ENCODE peak calls at places on chromosome 2, in ten cellular contexts. A, X, K, I, S, E, F, R, M and C are unnamed samples.

GRCh38 chr2:177758591-177759371 is 313.8 kb downstream of the PDE11A start:
- DNase-seq in M (peak; percentile 79), S (no peak), F (no peak), K (no peak), R (no peak), A (no peak), E (peak; percentile 68), I (no peak), X (peak; percentile 37), C (peak; percentile 87)

GRCh38 chr2:70133127-70133452 is 45.8 kb downstream of the PCBP1 start:
- DNase-seq in X (no peak), I (no peak), K (no peak), E (no peak), A (no peak), M (no peak), F (no peak), R (no peak), S (no peak), C (no peak)

GRCh38 chr2:72139871-72140620 is 7.6 kb downstream of the CYP26B1 start:
- DNase-seq in A (no peak), R (no peak), X (no peak), F (no peak), I (no peak), S (no peak), K (no peak), E (no peak), M (no peak), C (no peak)

GRCh38 chr2:175690113-175690716 is 311.9 kb downstream of the LNPK start:
- DNase-seq in E (peak; percentile 74), I (no peak), K (no peak), X (peak; percentile 18), M (peak; percentile 86), S (no peak), A (no peak), F (no peak), R (no peak), C (peak; percentile 56)

GRCh38 chr2:203396667-203397066 is 68.5 kb downstream of the ABI2 start:
- DNase-seq in R (no peak), X (no peak), K (no peak), S (no peak), A (no peak), E (no peak), I (no peak), F (no peak), M (no peak), C (no peak)

GRCh38 chr2:176129013-176129796 is at the start of gene HOXD8:
- DNase-seq in S (no peak), F (no peak), I (no peak), X (no peak), A (no peak), R (peak; percentile 63), K (no peak), E (peak; percentile 56), M (peak; percentile 34), C (peak; percentile 71)

GRCh38 chr2:23327897-23328296 is 57.1 kb upstream of the KLHL29 start:
- DNase-seq in I (no peak), E (no peak), A (no peak), X (no peak), K (no peak), S (no peak), M (no peak), F (no peak), R (no peak), C (no peak)

GRCh38 chr2:162261032-162261945 is 18.0 kb upstream of the FAP start:
- DNase-seq in A (peak; percentile 76), F (no peak), K (no peak), M (peak; percentile 61), E (peak; percentile 36), R (peak; percentile 54), X (no peak), S (no peak), I (no peak), C (peak; percentile 82)

GRCh38 chr2:64807417-64807816 is 153.7 kb upstream of the SERTAD2 start:
- DNase-seq in S (no peak), K (peak; percentile 59), R (no peak), F (no peak), E (peak; percentile 99), M (peak; percentile 84), X (no peak), I (no peak), A (peak; percentile 50), C (peak; percentile 99)

GRCh38 chr2:47145466-47145865 is 9.6 kb downstream of the STPG4 start:
- DNase-seq in M (no peak), S (no peak), E (no peak), X (no peak), F (no peak), A (no peak), K (no peak), I (no peak), R (no peak), C (no peak)

GRCh38 chr2:24721470-24721869 is 71.7 kb downstream of the PTRHD1 start:
- DNase-seq in E (peak; percentile 58), R (no peak), K (no peak), S (no peak), A (no peak), M (peak; percentile 95), F (no peak), X (peak; percentile 40), I (no peak), C (no peak)

GRCh38 chr2:196131384-196131861 is 40.0 kb downstream of the STK17B start:
- DNase-seq in F (peak; percentile 38), S (peak; percentile 43), E (peak; percentile 45), I (peak; percentile 37), R (no peak), A (peak; percentile 55), K (peak; percentile 62), X (no peak), M (peak; percentile 45), C (peak; percentile 19)

GRCh38 chr2:185955050-185955449 is 216.4 kb downstream of the FSIP2 start:
- DNase-seq in R (no peak), S (no peak), E (no peak), K (no peak), X (no peak), M (no peak), I (no peak), F (no peak), A (no peak), C (no peak)

GRCh38 chr2:12661472-12661871 is 55.3 kb upstream of the TRIB2 start:
- DNase-seq in S (no peak), M (peak; percentile 56), I (no peak), X (no peak), F (no peak), E (no peak), K (no peak), R (no peak), A (no peak), C (no peak)

GRCh38 chr2:98532761-98533160 is 75.6 kb downstream of the COA5 start:
- DNase-seq in R (no peak), F (no peak), K (no peak), I (no peak), M (no peak), E (no peak), S (no peak), A (no peak), X (no peak), C (no peak)

GRCh38 chr2:113242318-113242717 is 36.4 kb downstream of the PAX8 start:
- DNase-seq in K (no peak), E (no peak), R (no peak), S (no peak), M (no peak), F (no peak), I (no peak), X (no peak), A (no peak), C (no peak)

GRCh38 chr2:86039963-86040655 is 65.6 kb downstream of the POLR1A start:
- DNase-seq in R (no peak), M (no peak), S (no peak), A (no peak), E (no peak), F (no peak), I (no peak), X (no peak), K (no peak), C (no peak)

GRCh38 chr2:169012812-169013627 is 18.1 kb downstream of the ABCB11 start:
- DNase-seq in F (no peak), S (no peak), A (no peak), X (no peak), M (no peak), R (no peak), K (no peak), I (no peak), E (no peak), C (peak; percentile 68)

GRCh38 chr2:220096406-220096805 is 469.0 kb downstream of the SLC4A3 start:
- DNase-seq in A (no peak), S (no peak), E (peak; percentile 66), R (no peak), I (no peak), F (no peak), M (no peak), K (no peak), X (no peak), C (no peak)

GRCh38 chr2:98134601-98135000 is 47.6 kb downstream of the VWA3B start:
- DNase-seq in I (no peak), A (no peak), S (no peak), E (no peak), F (no peak), X (peak; percentile 39), K (no peak), M (no peak), R (no peak), C (no peak)

GRCh38 chr2:187055463-187055862 is 206.5 kb upstream of the ZSWIM2 start:
- DNase-seq in R (no peak), A (no peak), E (no peak), K (no peak), X (no peak), I (no peak), F (no peak), M (peak; percentile 9), S (no peak), C (no peak)

GRCh38 chr2:189536830-189537229 is 43.8 kb downstream of the SLC40A1 start:
- DNase-seq in R (no peak), A (no peak), E (no peak), F (no peak), M (no peak), S (no peak), I (no peak), X (no peak), K (no peak), C (no peak)

GRCh38 chr2:9418746-9419145 is 4.6 kb downstream of the ITGB1BP1 start:
- DNase-seq in A (no peak), F (no peak), M (no peak), I (no peak), X (no peak), S (no peak), R (no peak), K (no peak), E (no peak), C (no peak)

GRCh38 chr2:239409976-239410375 is 9.2 kb upstream of the HDAC4 start:
- DNase-seq in M (no peak), X (no peak), K (no peak), S (no peak), A (no peak), F (no peak), R (peak; percentile 25), E (no peak), I (no peak), C (no peak)

GRCh38 chr2:164984428-164984827 is 29.1 kb upstream of the SLC38A11 start:
- DNase-seq in E (peak; percentile 63), F (no peak), R (no peak), I (no peak), A (no peak), M (no peak), K (no peak), S (no peak), X (no peak), C (peak; percentile 32)

GRCh38 chr2:20990446-20990988 is 53.4 kb downstream of the APOB start:
- DNase-seq in E (no peak), F (no peak), I (no peak), K (no peak), S (no peak), R (no peak), A (no peak), X (no peak), M (no peak), C (no peak)

GRCh38 chr2:216413882-216414281 is 1.6 kb downstream of the SMARCAL1 start:
- DNase-seq in I (no peak), A (no peak), K (no peak), F (no peak), S (no peak), R (no peak), X (no peak), M (no peak), E (no peak), C (no peak)

GRCh38 chr2:220966636-220967035 is 605.5 kb downstream of the EPHA4 start:
- DNase-seq in X (no peak), E (peak; percentile 85), K (no peak), A (no peak), S (no peak), M (peak; percentile 68), F (no peak), I (no peak), R (no peak), C (peak; percentile 14)